ENCODE peak calls at places on chromosomes 13 and 19, in six cellular contexts. G is MM.1S, U is PC-9, D is fibroblast of lung, O is PC-3, A is GM23338. B is an unnamed sample.

GRCh38 chr19:13613447-13613846 is 107.2 kb upstream of the CACNA1A start:
- DNase-seq in G (no peak), U (no peak), D (no peak), O (no peak), A (no peak), B (no peak)

GRCh38 chr19:16589917-16590316 is 17.7 kb upstream of the SLC35E1 start:
- DNase-seq in G (no peak), U (no peak), D (no peak), O (no peak), A (no peak), B (no peak)

GRCh38 chr13:35716186-35716585 is 239.7 kb upstream of the MAB21L1 start:
- DNase-seq in G (no peak), U (peak), D (peak), O (peak), A (no peak), B (no peak)

GRCh38 chr13:51760592-51760991 is 43.4 kb downstream of the DHRS12 start:
- DNase-seq in G (no peak), U (no peak), D (peak), O (no peak), A (no peak), B (no peak)

GRCh38 chr13:85148009-85148408 is 651.2 kb downstream of the SLITRK6 start:
- DNase-seq in G (no peak), U (no peak), D (peak), O (no peak), A (peak), B (peak)

GRCh38 chr19:48499352-48500090 is 12.1 kb downstream of the LMTK3 start:
- DNase-seq in G (no peak), U (no peak), D (no peak), O (no peak), A (no peak), B (no peak)

GRCh38 chr19:10975374-10976036 is 14.7 kb downstream of the SMARCA4 start:
- DNase-seq in G (no peak), U (no peak), D (peak), O (no peak), A (no peak), B (no peak)

GRCh38 chr13:90171649-90172048 is 1175.8 kb upstream of the MIR17HG start:
- DNase-seq in G (peak), U (no peak), D (peak), O (no peak), A (no peak), B (no peak)

GRCh38 chr19:33905473-33905936 is 108.8 kb downstream of the KCTD15 start:
- DNase-seq in G (no peak), U (no peak), D (peak), O (peak), A (peak), B (peak)
- TF ChIP-seq EZH2 in G (peak), U (no peak), D (peak), O (no peak), A (peak), B (no peak)

GRCh38 chr19:47020132-47020805 is 632 bp downstream of the NPAS1 start:
- DNase-seq in G (no peak), U (no peak), D (no peak), O (no peak), A (peak), B (peak)

GRCh38 chr19:47022140-47022536 is 2.5 kb downstream of the NPAS1 start:
- DNase-seq in G (no peak), U (no peak), D (no peak), O (no peak), A (no peak), B (no peak)

GRCh38 chr19:47019431-47020041 is at the start of gene NPAS1:
- DNase-seq in G (no peak), U (no peak), D (no peak), O (no peak), A (peak), B (peak)

GRCh38 chr19:47021536-47022139 is 2.0 kb downstream of the NPAS1 start:
- DNase-seq in G (no peak), U (no peak), D (peak), O (no peak), A (peak), B (peak)

GRCh38 chr19:47020992-47021496 is 1.4 kb downstream of the NPAS1 start:
- DNase-seq in G (no peak), U (no peak), D (no peak), O (no peak), A (peak), B (peak)
- TF ChIP-seq EZH2 in G (no peak), U (no peak), D (peak), O (no peak), A (peak), B (no peak)

GRCh38 chr19:58355891-58356235 is 2.6 kb upstream of the A1BG start:
- DNase-seq in G (no peak), U (no peak), D (no peak), O (no peak), A (no peak), B (no peak)

GRCh38 chr19:58357798-58358145 is 4.5 kb upstream of the A1BG start:
- DNase-seq in G (no peak), U (no peak), D (no peak), O (no peak), A (no peak), B (no peak)

GRCh38 chr19:58355215-58355796 is 2.0 kb upstream of the A1BG start:
- DNase-seq in G (no peak), U (no peak), D (no peak), O (no peak), A (no peak), B (no peak)

GRCh38 chr19:58356236-58356970 is 3.1 kb upstream of the A1BG start:
- DNase-seq in G (no peak), U (no peak), D (no peak), O (no peak), A (peak), B (no peak)

DNA sequence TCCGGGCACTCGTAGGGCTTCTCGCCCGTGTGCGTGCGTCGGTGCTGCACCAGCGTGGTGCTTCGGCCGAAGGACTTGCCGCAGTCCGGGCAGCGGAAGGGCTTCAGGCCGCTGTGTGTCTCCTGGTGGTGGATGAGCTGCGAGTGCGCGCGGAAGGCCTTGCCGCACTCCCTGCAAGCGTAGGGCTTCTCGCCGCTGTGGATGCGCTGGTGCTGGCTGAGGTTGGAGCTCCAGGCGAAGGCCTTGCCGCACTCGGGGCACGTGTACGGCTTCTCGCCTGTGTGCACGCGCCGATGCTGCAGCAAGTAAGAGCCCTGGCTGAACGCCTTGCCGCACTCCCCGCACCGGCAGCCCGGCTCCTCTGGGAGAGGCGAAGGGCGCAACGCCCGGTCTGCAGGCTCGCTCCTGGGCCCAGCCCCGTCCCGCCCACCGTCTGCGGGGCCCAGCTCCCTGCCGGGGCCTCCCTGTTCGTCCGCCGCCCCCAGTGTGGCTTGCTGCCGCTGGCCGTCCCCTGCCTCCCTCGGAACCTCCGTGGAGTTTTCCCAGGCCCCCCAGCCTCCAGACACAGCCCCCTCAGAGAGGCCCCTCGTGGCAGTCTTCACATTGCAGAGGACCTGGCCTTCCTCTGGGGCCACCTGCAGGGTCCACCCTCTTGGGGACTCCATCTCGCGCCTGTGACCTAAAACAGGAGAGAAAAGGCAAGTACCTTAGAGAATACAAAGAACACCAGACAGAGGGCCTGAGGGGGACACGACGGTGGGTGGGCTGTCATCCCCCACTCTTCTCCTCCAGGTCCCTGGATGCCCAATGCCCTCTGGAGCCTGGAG is 3.9 kb upstream of the A1BG start:
- DNase-seq in G (no peak), U (no peak), D (no peak), O (no peak), A (peak), B (no peak)
- TF ChIP-seq EZH2 in G (no peak), U (no peak), D (no peak), O (no peak), A (no peak), B (no peak)

DNA sequence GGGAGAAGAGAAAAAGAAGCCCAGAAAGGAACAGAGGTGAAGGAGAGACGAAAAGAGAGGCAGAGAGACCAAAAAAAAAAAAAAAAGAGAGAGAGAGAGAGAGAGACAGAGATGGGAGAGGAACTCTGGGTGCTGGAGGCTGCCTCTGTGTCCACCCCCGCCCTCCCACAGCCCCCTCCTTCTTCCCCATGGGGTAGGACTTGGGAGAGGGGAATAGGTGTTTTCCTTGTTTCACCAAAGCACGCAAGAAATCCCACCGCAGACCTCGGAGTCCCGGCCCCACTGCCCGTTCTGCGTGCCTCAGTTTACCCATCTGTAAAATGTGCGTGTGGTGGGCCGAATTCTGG is 4.9 kb downstream of the ONECUT3 start:
- DNase-seq in G (no peak), U (no peak), D (no peak), O (no peak), A (no peak), B (no peak)
- TF ChIP-seq EZH2 in G (no peak), U (no peak), D (no peak), O (no peak), A (peak), B (no peak)

DNA sequence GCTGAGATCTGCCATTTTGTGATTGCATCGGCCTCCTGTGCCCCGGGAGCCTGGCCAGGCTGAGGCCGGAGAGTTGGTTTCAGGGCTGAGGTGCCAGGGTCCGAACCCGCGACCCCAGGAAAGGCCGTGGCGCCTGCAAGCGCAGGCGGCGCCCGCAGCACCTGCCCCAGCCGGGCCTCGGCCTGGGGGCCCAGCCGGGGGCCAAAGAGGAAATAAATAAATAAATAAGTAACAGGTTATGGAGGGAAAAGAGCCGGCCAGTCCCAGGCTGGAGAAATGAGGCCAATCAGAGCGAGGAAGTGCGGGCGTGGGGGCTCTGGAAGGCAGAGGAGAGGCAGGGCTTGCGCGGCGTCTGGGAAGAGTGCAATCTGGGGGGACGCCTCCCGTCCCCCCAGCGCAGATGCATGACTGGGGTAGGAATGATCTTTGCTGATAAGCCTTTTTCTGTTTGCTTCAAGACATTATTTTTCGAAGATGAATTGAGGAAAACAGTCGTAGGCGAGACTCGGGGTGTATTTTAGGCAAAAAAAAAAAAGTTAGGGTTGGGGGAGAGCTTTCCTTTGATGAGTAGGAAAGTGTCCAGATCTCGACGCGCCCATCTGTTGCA is 145.6 kb upstream of the ZNF536 start:
- DNase-seq in G (no peak), U (no peak), D (no peak), O (no peak), A (peak), B (peak)
- TF ChIP-seq EZH2 in G (no peak), U (no peak), D (peak), O (no peak), A (peak), B (peak)

GRCh38 chr13:67229438-67230242 is 496 bp downstream of the PCDH9 start:
- DNase-seq in G (peak), U (no peak), D (peak), O (peak), A (peak), B (peak)
- TF ChIP-seq EZH2 in G (no peak), U (no peak), D (no peak), O (no peak), A (no peak), B (peak)

GRCh38 chr19:1752757-1753728 is at the start of gene ONECUT3:
- DNase-seq in G (no peak), U (no peak), D (no peak), O (peak), A (no peak), B (peak)
- TF ChIP-seq EZH2 in G (no peak), U (no peak), D (peak), O (no peak), A (peak), B (peak)

GRCh38 chr13:83378901-83379300 is 503.4 kb downstream of the SLITRK1 start:
- DNase-seq in G (no peak), U (no peak), D (peak), O (no peak), A (no peak), B (no peak)

GRCh38 chr13:83372786-83373185 is 509.5 kb downstream of the SLITRK1 start:
- DNase-seq in G (no peak), U (no peak), D (no peak), O (no peak), A (no peak), B (no peak)

GRCh38 chr13:83377486-83377885 is 504.8 kb downstream of the SLITRK1 start:
- DNase-seq in G (no peak), U (no peak), D (no peak), O (no peak), A (no peak), B (no peak)
- TF ChIP-seq EZH2 in G (no peak), U (no peak), D (no peak), O (no peak), A (no peak), B (no peak)

GRCh38 chr19:51719251-51719901 is 4.4 kb downstream of the HAS1 start:
- DNase-seq in G (no peak), U (no peak), D (no peak), O (no peak), A (peak), B (peak)
- TF ChIP-seq EZH2 in G (no peak), U (no peak), D (no peak), O (no peak), A (peak), B (peak)

DNA sequence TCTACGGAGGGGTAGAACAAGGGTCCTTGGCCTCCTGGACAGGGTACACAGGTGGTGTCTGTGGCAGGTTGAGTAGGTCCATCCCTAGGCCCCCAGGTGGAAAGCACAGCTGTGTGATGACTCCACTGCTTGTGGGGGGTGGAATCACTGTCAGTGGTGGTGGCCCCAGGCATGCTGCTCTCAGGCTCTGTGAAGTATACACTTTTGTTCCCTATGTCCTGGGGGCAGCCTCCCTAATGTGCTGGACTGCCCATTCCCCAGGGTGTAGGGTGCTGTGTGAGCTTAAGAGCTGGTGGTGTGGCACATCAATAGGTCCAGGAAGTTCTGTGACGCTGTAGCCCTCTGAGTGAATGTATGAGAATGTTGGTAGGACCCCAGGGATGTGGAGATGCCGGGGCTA is 197.2 kb upstream of the SLC10A2 start:
- DNase-seq in G (no peak), U (no peak), D (no peak), O (no peak), A (no peak), B (no peak)
- TF ChIP-seq EZH2 in G (no peak), U (no peak), D (no peak), O (no peak), A (no peak), B (no peak)

B was measured in neural progenitor cell.